ENCODE peak calls at places on chromosomes 4 and X, in six cellular contexts. J is right lobe of liver, A is mesothelial cell of epicardium, G is left lung, Q is fibroblast of mammary gland, Y is brain microvascular endothelial cell. L is an unnamed sample.

GRCh38 chr4:2861631-2862436 is 18.2 kb downstream of the ADD1 start:
- DNase-seq in G (no peak), Y (no peak), Q (no peak), A (no peak), J (no peak), L (no peak)

GRCh38 chr4:58766763-58767162 is 1656.6 kb upstream of the IGFBP7 start:
- DNase-seq in Y (no peak), Q (no peak), G (no peak), A (no peak), J (no peak), L (no peak)

GRCh38 chr4:10733016-10733415 is 48.4 kb upstream of the CLNK start:
- DNase-seq in Y (no peak), G (no peak), A (no peak), Q (no peak), J (no peak), L (no peak)

GRCh38 chr4:6772223-6772928 is 10.2 kb upstream of the KIAA0232 start:
- DNase-seq in A (no peak), Q (no peak), J (no peak), Y (no peak), G (no peak), L (no peak)

GRCh38 chr4:37981844-37982720 is 21.9 kb downstream of the PTTG2 start:
- DNase-seq in G (no peak), A (no peak), Y (peak), Q (no peak), J (no peak), L (no peak)

GRCh38 chrX:38214551-38214950 is 6.1 kb downstream of the SRPX start:
- DNase-seq in Y (no peak), G (no peak), Q (peak), J (no peak), A (no peak), L (no peak)

GRCh38 chrX:54043696-54044125 is 562 bp downstream of the PHF8 start:
- DNase-seq in Q (peak), Y (no peak), A (no peak), J (no peak), G (no peak), L (peak)

GRCh38 chr4:115356176-115356575 is 242.8 kb upstream of the NDST4 start:
- DNase-seq in G (no peak), J (no peak), Y (no peak), Q (no peak), A (no peak), L (no peak)

GRCh38 chrX:12702509-12703091 is 88.6 kb upstream of the PRPS2 start:
- DNase-seq in J (no peak), Y (no peak), A (no peak), Q (peak), G (no peak), L (no peak)

GRCh38 chrX:49269768-49270248 is at the start of gene PPP1R3F:
- DNase-seq in G (no peak), Q (no peak), A (no peak), Y (no peak), J (no peak), L (no peak)

GRCh38 chr4:174396599-174396998 is 112.9 kb downstream of the CEP44 start:
- DNase-seq in Y (no peak), G (no peak), Q (no peak), A (no peak), J (no peak), L (no peak)

GRCh38 chr4:185945906-185946305 is 123.0 kb upstream of the TLR3 start:
- DNase-seq in J (no peak), G (no peak), Q (no peak), A (no peak), Y (no peak), L (no peak)

GRCh38 chr4:57211131-57211530 is 100.9 kb upstream of the IGFBP7 start:
- DNase-seq in A (no peak), J (no peak), Y (no peak), G (no peak), Q (no peak), L (no peak)

GRCh38 chr4:41935652-41936021 is 408 bp downstream of the TMEM33 start:
- DNase-seq in J (no peak), Q (peak), A (no peak), G (no peak), Y (no peak), L (no peak)

GRCh38 chr4:183503497-183504063 is 1.3 kb upstream of the ING2 start:
- DNase-seq in J (no peak), Q (no peak), Y (no peak), A (no peak), G (peak), L (no peak)

GRCh38 chr4:75251547-75251946 is 262.7 kb downstream of the RCHY1 start:
- DNase-seq in G (no peak), Y (no peak), A (no peak), J (no peak), Q (no peak), L (no peak)

GRCh38 chr4:100278567-100278966 is 88.3 kb upstream of the DDIT4L start:
- DNase-seq in G (no peak), J (no peak), A (no peak), Y (no peak), Q (no peak), L (no peak)

GRCh38 chr4:126071346-126072333 is 756.9 kb downstream of the FAT4 start:
- DNase-seq in Q (peak), A (no peak), J (no peak), Y (peak), G (no peak), L (no peak)

GRCh38 chr4:188680004-188680666 is 540.9 kb downstream of the TRIML1 start:
- DNase-seq in Q (no peak), A (no peak), Y (no peak), G (no peak), J (no peak), L (no peak)

GRCh38 chr4:4860803-4861591 is 1.5 kb downstream of the MSX1 start:
- DNase-seq in J (no peak), G (no peak), Y (peak), Q (peak), A (no peak), L (no peak)

GRCh38 chrX:124555036-124555595 is 208.8 kb downstream of the SH2D1A start:
- DNase-seq in A (no peak), Q (peak), Y (peak), G (no peak), J (no peak), L (no peak)

GRCh38 chr4:183170894-183171293 is 71.8 kb downstream of the WWC2 start:
- DNase-seq in G (no peak), J (no peak), A (no peak), Q (no peak), Y (no peak), L (no peak)

GRCh38 chr4:139934786-139935330 is 219.1 kb downstream of the MAML3 start:
- DNase-seq in G (no peak), Y (no peak), Q (no peak), J (no peak), A (no peak), L (no peak)

GRCh38 chr4:136392576-136392975 is 1139.7 kb downstream of the PCDH18 start:
- DNase-seq in A (no peak), Y (peak), Q (peak), J (no peak), G (no peak), L (no peak)

GRCh38 chrX:45781901-45782553 is 581.4 kb upstream of the DIPK2B start:
- DNase-seq in A (no peak), Q (peak), G (no peak), J (no peak), Y (no peak), L (no peak)

GRCh38 chr4:95505149-95505548 is 43.6 kb downstream of the UNC5C start:
- DNase-seq in G (no peak), A (no peak), Y (no peak), Q (peak), J (no peak), L (no peak)

GRCh38 chrX:118823263-118824172 is at the start of gene ZCCHC12:
- DNase-seq in A (peak), Y (peak), G (peak), Q (peak), J (no peak), L (no peak)

GRCh38 chr4:1898681-1899080 is 27.5 kb downstream of the NSD2 start:
- DNase-seq in Y (no peak), G (no peak), A (no peak), J (no peak), Q (no peak), L (no peak)

GRCh38 chrX:109911046-109911445 is 91.9 kb upstream of the TMEM164 start:
- DNase-seq in G (no peak), A (no peak), Y (no peak), J (no peak), Q (peak), L (no peak)

GRCh38 chr4:189305500-189305899 is 635.2 kb upstream of the FRG1 start:
- DNase-seq in G (no peak), Y (no peak), J (no peak), A (no peak), Q (no peak), L (no peak)

GRCh38 chrX:2550288-2551020 is 49.7 kb upstream of the DHRSX start:
- DNase-seq in G (no peak), Y (no peak), Q (no peak), J (no peak), A (no peak), L (no peak)

GRCh38 chrX:2547746-2548145 is 47.0 kb upstream of the DHRSX start:
- DNase-seq in A (no peak), J (no peak), Y (no peak), Q (no peak), G (no peak), L (no peak)

GRCh38 chrX:2546496-2546895 is 45.7 kb upstream of the DHRSX start:
- DNase-seq in Y (no peak), J (no peak), G (no peak), A (no peak), Q (no peak), L (no peak)

GRCh38 chrX:2549874-2550273 is 49.1 kb upstream of the DHRSX start:
- DNase-seq in A (no peak), Y (no peak), Q (no peak), G (no peak), J (no peak), L (no peak)

GRCh38 chrX:2548731-2549423 is 48.1 kb upstream of the DHRSX start:
- DNase-seq in Y (no peak), A (no peak), G (no peak), Q (no peak), J (no peak), L (no peak)
- TF ChIP-seq CTCF in Y (no peak), A (no peak), G (no peak), Q (no peak), J (no peak), L (peak)

DNA sequence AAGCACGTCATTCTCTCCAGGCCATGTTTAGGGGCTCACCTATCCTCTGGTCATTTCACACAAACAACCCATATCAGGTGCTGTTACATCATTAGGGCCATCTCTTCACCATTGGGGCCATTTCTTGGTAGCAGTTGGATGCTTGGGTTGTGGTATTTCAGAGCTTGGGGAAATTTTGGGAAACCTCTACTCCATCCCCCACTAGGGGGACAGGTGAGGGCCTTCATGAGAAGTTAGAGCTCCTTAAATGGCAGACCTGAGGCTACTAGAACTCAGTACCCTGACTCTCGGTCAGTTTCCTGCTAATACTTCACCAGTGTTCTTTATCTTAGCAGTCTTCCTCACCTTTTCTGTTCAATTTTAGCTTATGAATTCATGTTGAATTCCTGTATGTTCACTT is 50.2 kb downstream of the ZNF827 start:
- DNase-seq in Y (no peak), A (no peak), G (no peak), Q (no peak), J (no peak), L (no peak)
- TF ChIP-seq CTCF in Y (peak), A (no peak), G (no peak), Q (no peak), J (no peak), L (peak)

GRCh38 chrX:155179343-155179997 is 36.8 kb upstream of the VBP1 start:
- DNase-seq in Q (no peak), J (no peak), G (no peak), A (no peak), Y (no peak), L (no peak)
- TF ChIP-seq CTCF in Q (no peak), J (peak), G (no peak), A (no peak), Y (no peak), L (no peak)

DNA sequence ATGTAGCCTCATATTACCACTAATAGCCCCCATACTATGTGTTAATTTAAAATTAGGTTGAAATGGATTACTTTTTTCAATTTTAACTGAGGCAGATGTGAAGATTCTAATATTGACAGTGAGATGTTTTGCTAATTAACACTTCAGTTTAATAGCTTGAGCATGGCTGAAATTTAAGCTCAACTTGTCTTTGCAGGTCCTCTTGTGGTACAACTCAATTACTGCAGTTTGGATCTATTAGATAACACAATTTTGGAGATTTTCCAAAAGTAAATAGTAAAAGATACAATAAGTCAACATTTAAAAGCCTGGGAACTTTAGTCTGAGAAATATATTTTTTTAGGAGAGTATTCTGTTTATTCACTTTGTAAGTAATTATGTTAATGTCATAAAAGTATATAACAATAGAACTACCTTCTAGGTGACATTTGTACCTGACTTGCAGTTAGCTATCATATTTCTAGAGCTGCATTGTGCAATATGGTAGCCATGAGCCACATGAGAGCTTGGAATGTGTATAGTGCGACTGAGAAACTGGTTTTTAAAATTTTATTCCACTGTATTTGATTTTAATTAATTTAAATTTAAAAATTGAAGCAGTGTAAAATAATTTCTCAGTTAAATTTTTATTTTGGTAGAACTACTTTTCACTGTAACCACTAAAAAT is 73.1 kb upstream of the FMR1 start:
- DNase-seq in A (no peak), Q (peak), J (no peak), Y (no peak), G (no peak), L (no peak)
- TF ChIP-seq CTCF in A (peak), Q (peak), J (peak), Y (no peak), G (no peak), L (peak)

GRCh38 chr4:123398803-123399637 is 2.4 kb downstream of the SPRY1 start:
- DNase-seq in Q (peak), G (peak), A (peak), Y (peak), J (peak), L (peak)
- TF ChIP-seq CTCF in Q (peak), G (no peak), A (no peak), Y (peak), J (peak), L (peak)

DNA sequence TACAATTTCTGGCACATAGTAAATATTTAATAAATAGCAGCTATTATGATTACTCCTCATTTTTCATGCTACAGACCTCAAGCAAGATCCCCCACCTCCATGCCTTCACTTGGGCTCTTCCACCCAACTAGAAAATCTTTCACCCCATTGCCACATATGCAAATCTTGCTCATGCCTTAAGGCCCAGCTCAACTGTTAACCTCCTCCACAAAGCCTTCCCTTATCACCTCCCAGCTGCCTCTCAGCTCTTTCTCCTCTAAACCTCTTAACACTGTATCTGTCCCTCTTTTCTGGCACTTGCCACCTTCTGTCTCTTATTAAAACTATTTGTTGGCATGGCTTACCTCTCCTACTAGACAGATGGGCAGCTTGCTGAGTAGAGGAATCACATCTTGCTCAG is 51.5 kb downstream of the PJA1 start:
- DNase-seq in J (no peak), Y (no peak), A (no peak), G (no peak), Q (no peak), L (no peak)
- TF ChIP-seq CTCF in J (no peak), Y (no peak), A (no peak), G (no peak), Q (no peak), L (no peak)

DNA sequence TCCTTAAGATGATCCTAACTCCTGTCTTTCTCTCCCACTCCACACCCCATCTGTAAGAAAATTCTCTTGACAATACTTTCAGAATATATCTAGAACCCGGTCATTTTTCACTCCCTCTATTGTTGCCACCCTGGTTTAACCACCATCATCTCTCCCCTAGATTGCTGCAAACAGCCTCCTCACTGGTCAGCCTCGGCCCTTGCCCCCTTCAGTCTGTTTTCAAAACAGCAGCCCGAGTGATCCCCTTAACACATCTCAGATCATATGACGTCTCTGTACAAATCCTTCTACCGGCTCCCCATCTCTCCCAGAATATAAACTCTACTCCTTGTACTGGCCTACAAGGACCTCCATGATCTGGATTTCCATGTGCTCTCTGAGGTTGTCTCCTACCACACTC is 35.2 kb upstream of the F9 start:
- DNase-seq in Y (no peak), A (no peak), G (no peak), Q (no peak), J (no peak), L (no peak)
- TF ChIP-seq CTCF in Y (no peak), A (no peak), G (no peak), Q (no peak), J (no peak), L (no peak)

GRCh38 chr4:138007572-138007971 is 234.6 kb downstream of the SLC7A11 start:
- DNase-seq in J (no peak), G (no peak), Y (no peak), Q (peak), A (no peak), L (no peak)
- TF ChIP-seq CTCF in J (peak), G (no peak), Y (peak), Q (peak), A (peak), L (peak)

GRCh38 chr4:83074086-83074704 is 39.2 kb downstream of the COPS4 start:
- DNase-seq in Y (peak), Q (peak), J (no peak), A (no peak), G (no peak), L (no peak)
- TF ChIP-seq CTCF in Y (peak), Q (peak), J (peak), A (peak), G (peak), L (peak)

GRCh38 chrX:70241501-70241900 is 7.0 kb downstream of the AWAT1 start:
- DNase-seq in G (no peak), Y (no peak), Q (no peak), A (no peak), J (no peak), L (no peak)
- TF ChIP-seq CTCF in G (no peak), Y (no peak), Q (no peak), A (no peak), J (no peak), L (no peak)